ENCODE peak calls at places on chromosomes 1 and 21, in five cellular contexts. L is WERI-Rb-1, U is A549, V is progenitor cell of endocrine pancreas, Z is SK-N-SH. E is an unnamed sample.

GRCh38 chr1:206537141-206537540 is 29.8 kb downstream of the RASSF5 start:
- DNase-seq in L (no peak), U (no peak), V (no peak), Z (no peak), E (no peak)

GRCh38 chr1:21064057-21064456 is 112.6 kb downstream of the EIF4G3 start:
- DNase-seq in L (no peak), U (no peak), V (no peak), Z (peak), E (no peak)

GRCh38 chr1:23210351-23210785 is 6.9 kb downstream of the HTR1D start:
- DNase-seq in L (peak), U (no peak), V (no peak), Z (no peak), E (no peak)

GRCh38 chr1:9289090-9289534 is 3.6 kb upstream of the SPSB1 start:
- DNase-seq in L (peak), U (no peak), V (peak), Z (no peak), E (peak)

GRCh38 chr1:19457555-19457954 is 27.8 kb downstream of the CAPZB start:
- DNase-seq in L (no peak), U (no peak), V (no peak), Z (no peak), E (no peak)

GRCh38 chr1:151537112-151537511 is 3.0 kb upstream of the TUFT1 start:
- DNase-seq in L (no peak), U (peak), V (no peak), Z (no peak), E (no peak)

GRCh38 chr1:34781071-34781843 is at the start of gene GJB3:
- DNase-seq in L (no peak), U (peak), V (peak), Z (peak), E (peak)

GRCh38 chr1:2347409-2347785 is 44.0 kb downstream of the MORN1 start:
- DNase-seq in L (no peak), U (no peak), V (no peak), Z (no peak), E (peak)

GRCh38 chr1:53681647-53682368 is 57.2 kb downstream of the GLIS1 start:
- DNase-seq in L (peak), U (peak), V (peak), Z (peak), E (peak)

GRCh38 chr21:31670065-31670464 is 10.6 kb downstream of the SOD1 start:
- DNase-seq in L (no peak), U (no peak), V (no peak), Z (no peak), E (no peak)

GRCh38 chr1:202821467-202821866 is 10.7 kb downstream of the PCAT6 start:
- DNase-seq in L (no peak), U (no peak), V (no peak), Z (no peak), E (no peak)

GRCh38 chr1:206979379-206980043 is 9.3 kb upstream of the FCAMR start:
- DNase-seq in L (peak), U (peak), V (no peak), Z (no peak), E (no peak)

GRCh38 chr1:206551985-206552325 is 44.6 kb downstream of the RASSF5 start:
- DNase-seq in L (no peak), U (no peak), V (no peak), Z (no peak), E (no peak)

GRCh38 chr1:41892211-41892840 is 26.4 kb downstream of the HIVEP3 start:
- DNase-seq in L (no peak), U (no peak), V (no peak), Z (no peak), E (no peak)

GRCh38 chr1:40679165-40679953 is 12.1 kb upstream of the NFYC start:
- DNase-seq in L (no peak), U (no peak), V (no peak), Z (no peak), E (no peak)

GRCh38 chr1:148354909-148355308 is 128.2 kb downstream of the PPIAL4G start:
- DNase-seq in L (no peak), U (no peak), V (no peak), Z (no peak), E (no peak)

GRCh38 chr1:63575340-63575826 is 17.8 kb upstream of the PGM1 start:
- DNase-seq in L (no peak), U (no peak), V (no peak), Z (peak), E (no peak)

GRCh38 chr1:175191654-175192053 is 922 bp downstream of the KIAA0040 start:
- DNase-seq in L (no peak), U (no peak), V (no peak), Z (no peak), E (no peak)

GRCh38 chr1:175193339-175193950 is 869 bp upstream of the KIAA0040 start:
- DNase-seq in L (no peak), U (no peak), V (no peak), Z (peak), E (no peak)

GRCh38 chr1:175195281-175195680 is 2.7 kb upstream of the KIAA0040 start:
- DNase-seq in L (no peak), U (no peak), V (no peak), Z (no peak), E (no peak)

GRCh38 chr1:175192111-175192629 is 406 bp downstream of the KIAA0040 start:
- DNase-seq in L (no peak), U (no peak), V (no peak), Z (peak), E (no peak)

GRCh38 chr1:175192630-175193338 is at the start of gene KIAA0040:
- DNase-seq in L (no peak), U (peak), V (peak), Z (peak), E (peak)
- TF ChIP-seq CTCF in L (no peak), U (no peak), V (peak), Z (no peak), E (no peak)

GRCh38 chr1:227459977-227460376 is 103.4 kb upstream of the ZNF678 start:
- DNase-seq in L (no peak), U (no peak), V (no peak), Z (no peak), E (no peak)

GRCh38 chr1:227466039-227466645 is 97.2 kb upstream of the ZNF678 start:
- DNase-seq in L (no peak), U (no peak), V (no peak), Z (no peak), E (no peak)

GRCh38 chr1:227470688-227471087 is 92.7 kb upstream of the ZNF678 start:
- DNase-seq in L (no peak), U (no peak), V (no peak), Z (no peak), E (no peak)

GRCh38 chr1:227469708-227470107 is 93.6 kb upstream of the ZNF678 start:
- DNase-seq in L (no peak), U (no peak), V (no peak), Z (no peak), E (no peak)

GRCh38 chr1:227465256-227465655 is 98.1 kb upstream of the ZNF678 start:
- DNase-seq in L (no peak), U (no peak), V (no peak), Z (no peak), E (no peak)
- TF ChIP-seq CTCF in L (peak), U (no peak), V (peak), Z (no peak), E (peak)

GRCh38 chr21:45695086-45695485 is 51.6 kb downstream of the PCBP3 start:
- DNase-seq in L (peak), U (no peak), V (no peak), Z (no peak), E (no peak)
- TF ChIP-seq CTCF in L (peak), U (no peak), V (peak), Z (peak), E (no peak)

GRCh38 chr1:30479576-30479975 is 243.8 kb downstream of the MATN1 start:
- DNase-seq in L (no peak), U (no peak), V (no peak), Z (no peak), E (no peak)
- TF ChIP-seq CTCF in L (no peak), U (no peak), V (no peak), Z (no peak), E (no peak)

DNA sequence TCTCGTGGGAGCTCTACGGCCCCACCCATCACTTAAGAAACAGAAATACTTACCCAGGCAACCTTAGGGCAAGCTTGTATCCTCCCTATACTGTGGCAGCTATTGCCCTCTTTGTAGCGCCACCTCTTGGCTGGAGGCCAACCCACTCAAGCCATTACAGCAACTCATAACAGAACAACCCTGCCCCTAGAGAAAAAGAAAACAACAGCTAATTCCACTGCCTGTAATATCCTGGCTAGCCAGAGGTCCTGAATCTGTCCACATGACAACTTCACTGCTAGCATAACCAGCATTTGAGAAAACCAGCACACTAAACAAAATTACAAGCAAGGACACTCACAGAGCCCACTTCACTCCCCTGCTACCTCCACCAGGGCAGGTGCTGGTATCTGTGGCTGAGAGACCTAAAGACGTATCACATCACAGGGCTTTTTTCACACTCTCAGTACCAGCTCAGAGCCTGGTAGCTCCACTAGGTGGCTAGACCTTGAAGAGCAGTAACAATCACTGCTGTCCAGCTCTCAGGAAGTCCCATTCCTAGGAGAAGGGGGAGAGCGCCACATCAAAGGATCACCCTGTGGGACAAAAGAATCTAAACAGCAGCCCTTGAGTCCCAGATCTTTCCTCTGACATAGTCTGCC is 14.5 kb upstream of the MX1 start:
- DNase-seq in L (no peak), U (no peak), V (no peak), Z (no peak), E (no peak)
- TF ChIP-seq CTCF in L (peak), U (no peak), V (no peak), Z (no peak), E (no peak)

GRCh38 chr1:97186381-97186780 is 464.8 kb downstream of the PTBP2 start:
- DNase-seq in L (peak), U (no peak), V (no peak), Z (no peak), E (no peak)
- TF ChIP-seq CTCF in L (no peak), U (no peak), V (peak), Z (peak), E (no peak)

GRCh38 chr1:240609527-240610060 is 2.4 kb downstream of the GREM2 start:
- DNase-seq in L (no peak), U (no peak), V (no peak), Z (no peak), E (no peak)

GRCh38 chr1:240607006-240607405 is 4.9 kb downstream of the GREM2 start:
- DNase-seq in L (no peak), U (no peak), V (no peak), Z (no peak), E (no peak)

GRCh38 chr1:240611228-240611618 is 732 bp downstream of the GREM2 start:
- DNase-seq in L (no peak), U (no peak), V (no peak), Z (peak), E (no peak)

GRCh38 chr1:240611619-240612490 is at the start of gene GREM2:
- DNase-seq in L (peak), U (peak), V (peak), Z (peak), E (peak)

GRCh38 chr1:240608707-240609106 is 3.2 kb downstream of the GREM2 start:
- DNase-seq in L (peak), U (peak), V (no peak), Z (peak), E (no peak)
- TF ChIP-seq CTCF in L (peak), U (peak), V (peak), Z (peak), E (peak)

GRCh38 chr1:189678779-189679178 is 798.9 kb downstream of the BRINP3 start:
- DNase-seq in L (no peak), U (no peak), V (no peak), Z (no peak), E (no peak)
- TF ChIP-seq CTCF in L (no peak), U (no peak), V (no peak), Z (peak), E (peak)

E was measured in glutamatergic neuron.